ENCODE peak calls at places on chromosomes 1 and 21, in six cellular contexts. C, G, W, N, L and M are unnamed samples.
A peak's percentile ranks its signal among the peaks of the same experiment; 100 is the strongest.

GRCh38 chr1:36088577-36089392 is at the start of gene ADPRS:
- DNase-seq in C (peak; percentile 52), G (peak; percentile 94), W (peak; percentile 97), N (peak; percentile 70), L (peak; percentile 73), M (peak; percentile 89)

GRCh38 chr1:30277415-30277814 is 446.0 kb downstream of the MATN1 start:
- DNase-seq in C (no peak), G (no peak), W (no peak), N (no peak), L (no peak), M (no peak)

GRCh38 chr1:85142753-85143152 is 58.1 kb downstream of the SYDE2 start:
- DNase-seq in C (no peak), G (no peak), W (no peak), N (no peak), L (no peak), M (no peak)

GRCh38 chr1:95249929-95250328 is 15.9 kb downstream of the RWDD3 start:
- DNase-seq in C (no peak), G (no peak), W (no peak), N (no peak), L (no peak), M (no peak)

GRCh38 chr1:89203166-89203565 is 4.4 kb upstream of the GBP4 start:
- DNase-seq in C (no peak), G (no peak), W (no peak), N (no peak), L (no peak), M (no peak)

GRCh38 chr1:240031414-240031813 is 60.3 kb upstream of the FMN2 start:
- DNase-seq in C (no peak), G (no peak), W (no peak), N (no peak), L (no peak), M (no peak)

GRCh38 chr1:21335750-21336168 is 45.5 kb upstream of the ECE1 start:
- DNase-seq in C (no peak), G (no peak), W (no peak), N (no peak), L (no peak), M (no peak)

GRCh38 chr1:199310701-199311100 is 671.9 kb downstream of the PTPRC start:
- DNase-seq in C (no peak), G (peak; percentile 62), W (no peak), N (no peak), L (no peak), M (no peak)

GRCh38 chr1:162136760-162137537 is 67.5 kb downstream of the NOS1AP start:
- DNase-seq in C (no peak), G (peak; percentile 19), W (no peak), N (no peak), L (peak; percentile 56), M (no peak)

GRCh38 chr1:176896216-176896615 is 268.3 kb downstream of the ASTN1 start:
- DNase-seq in C (no peak), G (no peak), W (no peak), N (no peak), L (no peak), M (no peak)

GRCh38 chr1:27332536-27333281 is 9.1 kb upstream of the SYTL1 start:
- DNase-seq in C (no peak), G (peak; percentile 85), W (peak; percentile 78), N (no peak), L (no peak), M (peak; percentile 80)

GRCh38 chr1:117572546-117572945 is 33.3 kb upstream of the TENT5C start:
- DNase-seq in C (no peak), G (no peak), W (no peak), N (no peak), L (no peak), M (no peak)

GRCh38 chr21:16532841-16533240 is 803.1 kb downstream of the USP25 start:
- DNase-seq in C (no peak), G (no peak), W (no peak), N (no peak), L (no peak), M (no peak)

GRCh38 chr1:227869851-227870305 is 54.4 kb downstream of the PRSS38 start:
- DNase-seq in C (no peak), G (no peak), W (no peak), N (no peak), L (no peak), M (no peak)

GRCh38 chr1:218983433-218983832 is 190.2 kb upstream of the LYPLAL1 start:
- DNase-seq in C (no peak), G (no peak), W (no peak), N (no peak), L (no peak), M (no peak)

GRCh38 chr1:164765557-164765956 is 206.6 kb downstream of the PBX1 start:
- DNase-seq in C (no peak), G (no peak), W (no peak), N (no peak), L (no peak), M (no peak)

GRCh38 chr1:49045371-49045770 is 268.7 kb upstream of the BEND5 start:
- DNase-seq in C (no peak), G (no peak), W (no peak), N (no peak), L (no peak), M (no peak)

GRCh38 chr21:26098758-26099157 is 71.8 kb downstream of the APP start:
- DNase-seq in C (no peak), G (peak; percentile 57), W (no peak), N (no peak), L (no peak), M (no peak)

GRCh38 chr1:107198581-107198980 is 57.7 kb downstream of the NTNG1 start:
- DNase-seq in C (no peak), G (no peak), W (no peak), N (no peak), L (no peak), M (no peak)

GRCh38 chr21:42515708-42516502 is 2.3 kb downstream of the SLC37A1 start:
- DNase-seq in C (no peak), G (peak; percentile 44), W (no peak), N (no peak), L (no peak), M (no peak)

GRCh38 chr1:110176299-110176956 is 26.1 kb downstream of the SLC6A17 start:
- DNase-seq in C (no peak), G (no peak), W (no peak), N (no peak), L (no peak), M (no peak)

GRCh38 chr1:81034366-81034765 is 766.4 kb upstream of the ADGRL2 start:
- DNase-seq in C (no peak), G (no peak), W (no peak), N (no peak), L (no peak), M (no peak)

DNA sequence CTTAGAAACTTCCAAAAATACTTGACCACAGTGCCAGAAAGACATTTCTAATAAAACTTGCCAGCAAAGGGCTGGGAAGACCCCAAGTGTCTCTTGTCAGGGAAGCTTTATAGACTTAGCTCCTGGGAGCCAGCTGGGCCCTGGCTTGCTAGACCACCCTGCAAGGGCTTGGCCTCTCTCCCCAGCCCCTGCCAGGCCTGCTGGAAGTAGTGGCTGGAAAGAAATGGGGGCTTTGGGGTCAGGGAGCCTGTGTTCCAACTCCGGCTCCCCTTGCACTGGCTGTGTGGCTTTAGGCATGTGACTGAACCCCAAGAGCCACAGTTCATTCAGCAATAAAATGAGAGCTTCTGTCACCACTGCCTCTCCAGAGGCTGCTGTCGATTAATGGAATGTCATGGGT is 31.1 kb downstream of the H3-3A start:
- DNase-seq in C (no peak), G (no peak), W (no peak), N (no peak), L (no peak), M (no peak)
- TF ChIP-seq CREB1 in C (no peak), G (no peak), W (no peak), N (no peak), L (no peak), M (no peak)

DNA sequence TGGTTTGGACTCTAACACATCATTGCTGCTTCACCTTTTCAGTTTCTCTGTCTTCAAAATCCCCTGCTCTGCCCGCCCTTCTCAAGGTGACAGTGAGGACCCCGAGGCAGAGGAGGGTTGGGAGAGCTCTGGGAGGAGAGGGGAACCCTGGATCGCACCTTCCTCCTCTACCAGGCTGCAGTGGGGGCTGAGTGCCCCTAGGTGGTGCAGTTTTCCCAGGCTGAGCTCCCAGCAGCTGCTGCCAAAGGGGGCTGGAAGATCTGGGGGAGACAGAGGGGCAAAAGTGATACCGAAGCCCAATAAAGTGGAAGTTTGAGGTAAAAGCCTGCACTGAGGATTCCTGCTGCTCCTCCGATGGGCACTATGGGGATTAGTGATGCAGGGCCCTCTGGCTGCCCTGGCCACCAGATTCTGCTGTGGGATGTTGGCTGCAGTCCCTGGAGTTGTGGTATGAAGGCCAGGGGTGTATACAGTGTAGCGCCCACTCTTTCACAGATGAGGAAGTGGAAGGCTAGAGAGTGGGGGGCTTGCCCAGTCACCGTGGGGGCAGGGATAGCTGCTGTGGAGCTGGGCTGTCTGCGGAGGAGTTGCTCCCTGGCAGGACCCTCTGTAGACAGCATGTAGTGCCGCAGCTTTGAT is 40.7 kb upstream of the SCMH1 start:
- DNase-seq in C (no peak), G (peak; percentile 80), W (peak; percentile 72), N (peak; percentile 23), L (peak; percentile 14), M (peak; percentile 73)
- TF ChIP-seq CREB1 in C (no peak), G (no peak), W (no peak), N (no peak), L (no peak), M (no peak)

GRCh38 chr1:217393901-217394300 is 237.0 kb downstream of the GPATCH2 start:
- DNase-seq in C (no peak), G (peak; percentile 30), W (no peak), N (no peak), L (no peak), M (no peak)
- TF ChIP-seq CREB1 in C (no peak), G (no peak), W (no peak), N (no peak), L (no peak), M (no peak)

DNA sequence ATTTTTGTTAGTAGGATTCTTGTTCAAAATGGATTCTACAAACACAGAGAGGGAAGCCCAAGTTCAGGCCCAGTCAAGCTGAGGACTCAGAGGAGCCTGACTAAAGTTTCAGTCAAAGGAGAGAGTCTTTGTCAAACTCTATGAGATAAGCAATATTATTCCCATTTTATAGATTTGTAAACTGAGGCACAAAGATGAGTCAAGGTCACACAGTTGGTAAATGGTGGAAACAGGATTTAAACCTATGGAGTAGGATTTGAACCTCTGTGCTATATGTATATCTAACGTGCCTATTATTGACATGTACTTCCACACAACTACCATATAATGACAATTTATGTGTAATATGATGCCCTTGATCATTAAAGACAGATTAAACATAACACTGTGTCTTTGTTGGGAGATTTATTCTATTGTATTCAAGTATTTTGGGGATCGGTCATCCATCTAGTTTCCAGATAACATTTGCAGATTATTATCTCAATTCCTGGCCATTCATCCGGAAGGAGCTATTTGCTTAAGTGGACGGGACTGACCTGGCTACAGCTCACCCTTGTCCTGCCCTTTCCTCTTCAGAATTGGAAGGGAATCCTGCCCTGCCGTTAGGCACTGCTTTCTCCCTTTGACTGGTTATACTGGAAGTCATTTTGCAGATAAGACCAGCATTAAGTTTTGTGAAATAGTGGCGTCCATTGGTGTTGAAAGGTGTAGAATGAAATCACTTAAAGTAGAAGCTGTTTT is 86.1 kb upstream of the LMO4 start:
- DNase-seq in C (no peak), G (no peak), W (no peak), N (no peak), L (no peak), M (no peak)
- TF ChIP-seq CREB1 in C (no peak), G (no peak), W (no peak), N (no peak), L (no peak), M (no peak)